ENCODE peak calls at places on chromosomes 3 and 15, in four cellular contexts. One of them, this sample, is unnamed.

GRCh38 chr3:10646531-10647335 is 141.3 kb upstream of the ATP2B2 start:
- DNase-seq in iPS-NIHi11: no peak
- DNase-seq in psoas muscle: no peak
- DNase-seq in H4: no peak
- DNase-seq in this sample: no peak

GRCh38 chr15:55627730-55628368 is 39.7 kb upstream of the PYGO1 start:
- DNase-seq in iPS-NIHi11: peak; percentile 46
- DNase-seq in psoas muscle: peak; percentile 65
- DNase-seq in H4: peak; percentile 90
- DNase-seq in this sample: no peak

GRCh38 chr3:70281663-70282062 is 30.8 kb downstream of the MDFIC2 start:
- DNase-seq in iPS-NIHi11: no peak
- DNase-seq in psoas muscle: no peak
- DNase-seq in H4: peak; percentile 22
- DNase-seq in this sample: no peak

GRCh38 chr3:5143459-5143858 is 21.4 kb downstream of the ARL8B start:
- DNase-seq in iPS-NIHi11: no peak
- DNase-seq in psoas muscle: no peak
- DNase-seq in H4: no peak
- DNase-seq in this sample: no peak

GRCh38 chr3:44326035-44326434 is 12.5 kb upstream of the TCAIM start:
- DNase-seq in iPS-NIHi11: no peak
- DNase-seq in psoas muscle: no peak
- DNase-seq in H4: no peak
- DNase-seq in this sample: no peak

GRCh38 chr15:75138016-75138999 is 63.4 kb upstream of the C15orf39 start:
- DNase-seq in iPS-NIHi11: no peak
- DNase-seq in psoas muscle: no peak
- DNase-seq in H4: no peak
- DNase-seq in this sample: no peak

GRCh38 chr15:65406402-65407000 is 16.2 kb downstream of the IGDCC4 start:
- DNase-seq in iPS-NIHi11: no peak
- DNase-seq in psoas muscle: peak; percentile 35
- DNase-seq in H4: no peak
- DNase-seq in this sample: no peak

GRCh38 chr3:58041826-58042324 is 33.7 kb downstream of the FLNB start:
- DNase-seq in iPS-NIHi11: no peak
- DNase-seq in psoas muscle: no peak
- DNase-seq in H4: peak; percentile 86
- DNase-seq in this sample: no peak

GRCh38 chr3:12875857-12876451 is 34.6 kb upstream of the RPL32 start:
- DNase-seq in iPS-NIHi11: peak; percentile 93
- DNase-seq in psoas muscle: peak; percentile 69
- DNase-seq in H4: no peak
- DNase-seq in this sample: peak; percentile 90

GRCh38 chr3:149384911-149385321 is 7.5 kb upstream of the TM4SF1 start:
- DNase-seq in iPS-NIHi11: no peak
- DNase-seq in psoas muscle: no peak
- DNase-seq in H4: peak; percentile 54
- DNase-seq in this sample: no peak

GRCh38 chr15:58437531-58438105 is 5.8 kb downstream of the LIPC start:
- DNase-seq in iPS-NIHi11: no peak
- DNase-seq in psoas muscle: no peak
- DNase-seq in H4: no peak
- DNase-seq in this sample: no peak

GRCh38 chr3:27472166-27472565 is 12.0 kb downstream of the SLC4A7 start:
- DNase-seq in iPS-NIHi11: no peak
- DNase-seq in psoas muscle: no peak
- DNase-seq in H4: no peak
- DNase-seq in this sample: no peak

GRCh38 chr3:149547413-149547812 is 72.9 kb downstream of the TM4SF4 start:
- DNase-seq in iPS-NIHi11: no peak
- DNase-seq in psoas muscle: peak; percentile 78
- DNase-seq in H4: no peak
- DNase-seq in this sample: no peak

GRCh38 chr3:64354956-64355355 is 129.7 kb upstream of the PRICKLE2 start:
- DNase-seq in iPS-NIHi11: no peak
- DNase-seq in psoas muscle: no peak
- DNase-seq in H4: no peak
- DNase-seq in this sample: no peak